ENCODE peak calls at places on chromosomes 13 and 19, in five cellular contexts. One of them, this sample, is unnamed.

GRCh38 chr19:46080561-46080960 is 39.8 kb upstream of the IGFL4 start:
- DNase-seq in uterus: peak; percentile 69
- DNase-seq in esophagus squamous epithelium: no peak
- DNase-seq in AG09309: peak; percentile 59
- DNase-seq in fibroblast of lung: peak; percentile 56
- DNase-seq in this sample: peak; percentile 71

GRCh38 chr13:64423467-64423866 is 2806.7 kb downstream of the PCDH9 start:
- DNase-seq in fibroblast of lung: no peak
- DNase-seq in AG09309: no peak
- DNase-seq in uterus: no peak
- DNase-seq in esophagus squamous epithelium: no peak
- DNase-seq in this sample: no peak

GRCh38 chr13:25137624-25137892 is 34.5 kb downstream of the AMER2 start:
- DNase-seq in esophagus squamous epithelium: no peak
- DNase-seq in AG09309: no peak
- DNase-seq in fibroblast of lung: no peak
- DNase-seq in uterus: no peak
- DNase-seq in this sample: no peak

GRCh38 chr19:34365463-34366401 is 736 bp downstream of the GPI start:
- DNase-seq in AG09309: no peak
- DNase-seq in fibroblast of lung: peak; percentile 35
- DNase-seq in uterus: peak; percentile 35
- DNase-seq in esophagus squamous epithelium: no peak
- DNase-seq in this sample: peak; percentile 43

GRCh38 chr19:19866599-19867248 is 1.0 kb downstream of the ZNF253 start:
- DNase-seq in esophagus squamous epithelium: no peak
- DNase-seq in uterus: no peak
- DNase-seq in AG09309: no peak
- DNase-seq in fibroblast of lung: peak; percentile 17
- DNase-seq in this sample: peak; percentile 29

GRCh38 chr13:64723735-64724134 is 2506.4 kb downstream of the PCDH9 start:
- DNase-seq in AG09309: peak; percentile 63
- DNase-seq in fibroblast of lung: peak; percentile 61
- DNase-seq in uterus: no peak
- DNase-seq in esophagus squamous epithelium: no peak
- DNase-seq in this sample: peak; percentile 25

GRCh38 chr13:95480131-95480545 is 72.4 kb upstream of the CLDN10 start:
- DNase-seq in esophagus squamous epithelium: no peak
- DNase-seq in AG09309: no peak
- DNase-seq in fibroblast of lung: no peak
- DNase-seq in uterus: no peak
- DNase-seq in this sample: no peak

GRCh38 chr13:80360298-80360827 is 19.4 kb upstream of the SPRY2 start:
- DNase-seq in esophagus squamous epithelium: no peak
- DNase-seq in uterus: no peak
- DNase-seq in fibroblast of lung: peak; percentile 26
- DNase-seq in AG09309: no peak
- DNase-seq in this sample: peak; percentile 6

GRCh38 chr13:20391597-20392452 is 133.8 kb downstream of the CRYL1 start:
- DNase-seq in uterus: no peak
- DNase-seq in AG09309: no peak
- DNase-seq in esophagus squamous epithelium: no peak
- DNase-seq in fibroblast of lung: no peak
- DNase-seq in this sample: no peak

GRCh38 chr13:93915269-93915809 is 564.1 kb downstream of the DCT start:
- DNase-seq in esophagus squamous epithelium: no peak
- DNase-seq in fibroblast of lung: peak; percentile 46
- DNase-seq in AG09309: no peak
- DNase-seq in uterus: no peak
- DNase-seq in this sample: peak; percentile 18

GRCh38 chr13:25686831-25687495 is 315.2 kb downstream of the ATP8A2 start:
- DNase-seq in uterus: no peak
- DNase-seq in fibroblast of lung: no peak
- DNase-seq in AG09309: no peak
- DNase-seq in esophagus squamous epithelium: no peak
- DNase-seq in this sample: no peak

GRCh38 chr19:16417660-16418596 is 53.8 kb downstream of the EPS15L1 start:
- DNase-seq in fibroblast of lung: peak; percentile 38
- DNase-seq in uterus: peak; percentile 71
- DNase-seq in esophagus squamous epithelium: no peak
- DNase-seq in AG09309: no peak
- DNase-seq in this sample: peak; percentile 48

GRCh38 chr19:56341948-56342347 is 27.3 kb upstream of the ZSCAN5A start:
- DNase-seq in fibroblast of lung: no peak
- DNase-seq in AG09309: no peak
- DNase-seq in uterus: no peak
- DNase-seq in esophagus squamous epithelium: no peak
- DNase-seq in this sample: no peak

GRCh38 chr13:27954406-27954851 is 14.7 kb downstream of the CDX2 start:
- DNase-seq in esophagus squamous epithelium: no peak
- DNase-seq in uterus: no peak
- DNase-seq in fibroblast of lung: no peak
- DNase-seq in AG09309: no peak
- DNase-seq in this sample: peak; percentile 22

GRCh38 chr13:99984463-99985242 is 3.1 kb downstream of the ZIC2 start:
- DNase-seq in uterus: no peak
- DNase-seq in AG09309: no peak
- DNase-seq in esophagus squamous epithelium: no peak
- DNase-seq in fibroblast of lung: no peak
- DNase-seq in this sample: no peak

GRCh38 chr13:113666324-113666660 is 727 bp upstream of the GRK1 start:
- DNase-seq in AG09309: no peak
- DNase-seq in fibroblast of lung: no peak
- DNase-seq in uterus: peak; percentile 8
- DNase-seq in esophagus squamous epithelium: no peak
- DNase-seq in this sample: no peak

GRCh38 chr13:114015608-114016295 is 41.9 kb upstream of the C13orf46 start:
- DNase-seq in uterus: no peak
- DNase-seq in fibroblast of lung: peak; percentile 84
- DNase-seq in AG09309: no peak
- DNase-seq in esophagus squamous epithelium: no peak
- DNase-seq in this sample: peak; percentile 89

GRCh38 chr19:35207391-35207871 is 21.1 kb downstream of the FAM187B start:
- DNase-seq in AG09309: no peak
- DNase-seq in fibroblast of lung: no peak
- DNase-seq in uterus: no peak
- DNase-seq in esophagus squamous epithelium: no peak
- DNase-seq in this sample: no peak

GRCh38 chr19:18254546-18255500 is 19.4 kb downstream of the IQCN start:
- DNase-seq in esophagus squamous epithelium: no peak
- DNase-seq in uterus: no peak
- DNase-seq in AG09309: no peak
- DNase-seq in fibroblast of lung: no peak
- DNase-seq in this sample: no peak
- TF ChIP-seq CTCF in esophagus squamous epithelium: peak; percentile 32
- TF ChIP-seq CTCF in uterus: no peak
- TF ChIP-seq CTCF in AG09309: no peak
- TF ChIP-seq CTCF in fibroblast of lung: no peak
- TF ChIP-seq CTCF in this sample: no peak

GRCh38 chr13:110874508-110874960 is 40.3 kb downstream of the ANKRD10 start:
- DNase-seq in esophagus squamous epithelium: no peak
- DNase-seq in uterus: peak; percentile 91
- DNase-seq in fibroblast of lung: peak; percentile 64
- DNase-seq in AG09309: no peak
- DNase-seq in this sample: peak; percentile 73
- H3K4me3 ChIP-seq in esophagus squamous epithelium: peak overlapping the region; percentile 21
- H3K4me3 ChIP-seq in uterus: peak overlapping the region; percentile 35
- H3K4me3 ChIP-seq in fibroblast of lung: peak overlapping the region; percentile 39
- H3K4me3 ChIP-seq in AG09309: peak overlapping the region; percentile 24
- H3K4me3 ChIP-seq in this sample: peak overlapping the region; percentile 60

GRCh38 chr19:42465827-42466280 is 23.1 kb upstream of the CXCL17 start:
- DNase-seq in uterus: no peak
- DNase-seq in AG09309: no peak
- DNase-seq in fibroblast of lung: no peak
- DNase-seq in esophagus squamous epithelium: no peak
- DNase-seq in this sample: no peak
- TF ChIP-seq CTCF in uterus: no peak
- TF ChIP-seq CTCF in AG09309: no peak
- TF ChIP-seq CTCF in fibroblast of lung: no peak
- TF ChIP-seq CTCF in esophagus squamous epithelium: no peak
- TF ChIP-seq CTCF in this sample: no peak

DNA sequence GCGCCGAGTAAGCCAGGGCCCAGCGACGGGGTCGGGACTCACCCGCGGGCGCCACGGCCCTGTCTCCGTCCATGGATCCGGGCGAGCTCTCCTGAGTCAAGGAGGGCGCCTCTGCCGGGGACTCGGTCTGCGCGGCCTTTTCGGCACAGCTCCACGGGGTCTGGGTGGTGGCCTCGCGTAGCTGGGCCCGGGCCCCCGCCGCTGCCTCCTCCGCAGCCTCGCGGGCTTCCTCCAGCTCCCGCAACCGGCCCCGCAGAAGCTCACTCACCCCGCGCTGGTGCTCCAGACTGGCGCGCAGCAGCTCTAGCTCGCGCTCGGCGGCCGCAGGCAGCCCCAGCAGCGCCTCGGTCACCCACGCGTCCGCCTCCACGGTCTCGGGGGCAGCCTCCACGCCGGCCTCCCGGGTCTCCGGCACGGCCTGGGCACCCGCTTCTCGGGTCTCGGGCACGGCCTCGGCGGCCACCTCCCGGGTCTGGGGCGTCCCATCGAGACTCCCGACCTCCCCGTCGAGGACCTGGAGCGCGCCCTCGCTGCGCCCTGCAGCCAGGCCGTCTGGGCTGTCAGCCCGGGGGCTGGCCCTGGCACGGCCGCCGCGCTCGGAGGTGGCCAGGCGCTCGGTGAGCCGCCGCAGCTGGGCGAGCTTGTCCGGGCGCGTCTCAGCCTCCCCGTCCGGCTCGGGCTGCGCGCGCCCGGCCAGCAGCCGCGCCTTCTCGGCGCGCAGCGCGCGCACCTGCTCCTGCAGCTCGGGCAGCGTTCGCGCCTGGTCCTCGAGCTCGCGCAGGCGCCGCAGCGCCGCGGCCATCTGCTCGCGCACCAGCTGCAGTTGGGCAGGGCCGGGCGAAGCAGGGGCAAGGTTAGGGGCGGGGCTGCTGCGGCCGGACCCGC is 8.4 kb downstream of the KANK3 start:
- DNase-seq in esophagus squamous epithelium: no peak
- DNase-seq in uterus: no peak
- DNase-seq in AG09309: no peak
- DNase-seq in fibroblast of lung: peak; percentile 77
- DNase-seq in this sample: peak; percentile 72
- H3K4me3 ChIP-seq in esophagus squamous epithelium: peak overlapping the region; percentile 31
- H3K4me3 ChIP-seq in uterus: no peak overlapping the region
- H3K4me3 ChIP-seq in AG09309: no peak overlapping the region
- H3K4me3 ChIP-seq in fibroblast of lung: no peak overlapping the region
- H3K4me3 ChIP-seq in this sample: no peak overlapping the region

DNA sequence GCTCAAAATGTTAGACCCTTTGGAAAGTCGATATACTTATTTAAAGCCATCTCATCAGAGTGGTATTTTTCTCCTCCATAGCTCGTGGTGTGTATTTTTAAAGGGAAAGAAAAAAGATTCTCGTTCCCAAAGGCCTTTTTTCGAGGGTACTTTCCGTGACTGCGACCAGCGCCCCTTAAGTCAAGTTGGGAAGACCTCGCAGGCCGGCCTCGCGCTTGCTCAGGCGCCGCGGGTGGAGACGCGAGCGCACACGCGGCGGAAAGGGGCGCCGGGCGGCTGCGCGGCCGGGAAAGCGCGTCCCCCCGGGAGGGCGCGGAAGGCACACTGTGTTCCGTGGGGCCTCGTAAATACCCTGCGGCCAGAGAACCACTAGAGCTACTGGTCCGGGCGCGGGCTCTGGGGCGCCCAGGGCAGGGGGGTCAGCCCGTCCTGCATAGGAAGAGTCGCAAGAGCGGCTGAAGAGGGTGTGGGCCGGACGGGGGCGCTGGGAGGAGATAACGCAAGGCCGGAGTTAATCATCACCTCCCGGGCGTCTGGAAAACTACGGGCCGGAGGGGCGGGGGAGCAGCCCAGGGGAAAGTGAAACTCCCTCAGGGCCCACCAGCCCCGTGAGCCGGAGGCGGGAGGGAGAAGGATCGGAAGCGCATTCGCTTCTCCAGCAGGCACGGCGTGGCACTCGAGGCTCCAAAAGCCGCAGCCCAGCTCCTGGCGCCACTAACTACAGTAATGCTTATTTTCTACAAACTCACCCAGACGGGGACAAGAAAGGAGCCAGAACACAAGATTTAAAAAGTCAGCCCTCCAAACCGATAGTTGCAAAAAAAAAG is 1.2 kb upstream of the WBP4 start:
- DNase-seq in uterus: peak; percentile 91
- DNase-seq in esophagus squamous epithelium: peak; percentile 26
- DNase-seq in AG09309: peak; percentile 63
- DNase-seq in fibroblast of lung: peak; percentile 91
- DNase-seq in this sample: peak; percentile 99
- TF ChIP-seq CTCF in uterus: peak; percentile 2
- TF ChIP-seq CTCF in esophagus squamous epithelium: no peak
- TF ChIP-seq CTCF in AG09309: peak; percentile 36
- TF ChIP-seq CTCF in fibroblast of lung: peak; percentile 16
- TF ChIP-seq CTCF in this sample: peak; percentile 32

GRCh38 chr13:40221131-40221459 is 445.3 kb downstream of the FOXO1 start:
- DNase-seq in AG09309: no peak
- DNase-seq in uterus: no peak
- DNase-seq in fibroblast of lung: no peak
- DNase-seq in esophagus squamous epithelium: no peak
- DNase-seq in this sample: no peak
- H3K4me3 ChIP-seq in AG09309: no peak overlapping the region
- H3K4me3 ChIP-seq in uterus: no peak overlapping the region
- H3K4me3 ChIP-seq in fibroblast of lung: no peak overlapping the region
- H3K4me3 ChIP-seq in esophagus squamous epithelium: no peak overlapping the region
- H3K4me3 ChIP-seq in this sample: no peak overlapping the region

GRCh38 chr19:2428027-2428690 is 773 bp upstream of the TIMM13 start:
- DNase-seq in uterus: peak; percentile 40
- DNase-seq in AG09309: no peak
- DNase-seq in fibroblast of lung: no peak
- DNase-seq in esophagus squamous epithelium: no peak
- DNase-seq in this sample: no peak
- TF ChIP-seq CTCF in uterus: no peak
- TF ChIP-seq CTCF in AG09309: no peak
- TF ChIP-seq CTCF in fibroblast of lung: no peak
- TF ChIP-seq CTCF in esophagus squamous epithelium: no peak
- TF ChIP-seq CTCF in this sample: no peak

This sample was measured in fibroblast of villous mesenchyme.